ENCODE peak calls at places on chromosomes 16 and 17, in seven cellular contexts. D is psoas muscle, J is WERI-Rb-1, P is AG04450, F is H9, Y is colonic mucosa, Q is cardiac fibroblast. I is an unnamed sample.

GRCh38 chr17:70102531-70102930 is 27.5 kb downstream of the KCNJ16 start:
- DNase-seq in D (no peak), J (no peak), P (no peak), F (no peak), Y (no peak), Q (no peak), I (no peak)

GRCh38 chr17:39618956-39619785 is 7.6 kb upstream of the PPP1R1B start:
- DNase-seq in D (no peak), J (no peak), P (no peak), F (no peak), Y (no peak), Q (no peak), I (no peak)

GRCh38 chr16:47018223-47018891 is 44.9 kb upstream of the DNAJA2 start:
- DNase-seq in D (no peak), J (peak), P (no peak), F (peak), Y (peak), Q (peak), I (peak)

GRCh38 chr16:23296994-23297393 is 5.1 kb upstream of the SCNN1B start:
- DNase-seq in D (no peak), J (peak), P (no peak), F (peak), Y (peak), Q (no peak), I (peak)

GRCh38 chr17:82935944-82936767 is 96.3 kb upstream of the ZNF750 start:
- DNase-seq in D (peak), J (no peak), P (no peak), F (no peak), Y (no peak), Q (no peak), I (no peak)

GRCh38 chr17:7912927-7913524 is 3.1 kb downstream of the RNF227 start:
- DNase-seq in D (no peak), J (peak), P (peak), F (peak), Y (peak), Q (peak), I (peak)

GRCh38 chr17:40582328-40582901 is 17.1 kb upstream of the CCR7 start:
- DNase-seq in D (peak), J (no peak), P (no peak), F (no peak), Y (no peak), Q (no peak), I (peak)

GRCh38 chr16:47578573-47578972 is 117.4 kb downstream of the PHKB start:
- DNase-seq in D (no peak), J (no peak), P (no peak), F (no peak), Y (no peak), Q (peak), I (no peak)

GRCh38 chr16:49345829-49346228 is 27.8 kb upstream of the C16orf78 start:
- DNase-seq in D (no peak), J (no peak), P (no peak), F (no peak), Y (no peak), Q (no peak), I (no peak)

GRCh38 chr16:48295493-48296281 is 48.3 kb upstream of the ABCC11 start:
- DNase-seq in D (no peak), J (no peak), P (no peak), F (no peak), Y (no peak), Q (no peak), I (no peak)

GRCh38 chr17:82273327-82274133 is at the start of gene CSNK1D:
- DNase-seq in D (peak), J (peak), P (peak), F (peak), Y (peak), Q (peak), I (peak)

GRCh38 chr16:17453365-17454122 is 17.2 kb downstream of the XYLT1 start:
- DNase-seq in D (no peak), J (no peak), P (no peak), F (no peak), Y (no peak), Q (no peak), I (no peak)

GRCh38 chr17:59786536-59787319 is 79.3 kb downstream of the VMP1 start:
- DNase-seq in D (no peak), J (no peak), P (peak), F (peak), Y (peak), Q (peak), I (peak)

GRCh38 chr16:10946308-10946707 is 1.9 kb downstream of the CLEC16A start:
- DNase-seq in D (no peak), J (no peak), P (no peak), F (peak), Y (no peak), Q (no peak), I (no peak)

GRCh38 chr17:46889992-46890564 is 32.9 kb upstream of the GOSR2 start:
- DNase-seq in D (no peak), J (no peak), P (no peak), F (no peak), Y (no peak), Q (no peak), I (no peak)

GRCh38 chr17:66200685-66201092 is 8.8 kb upstream of the CEP112 start:
- DNase-seq in D (no peak), J (peak), P (peak), F (peak), Y (peak), Q (peak), I (no peak)

GRCh38 chr17:43917348-43918025 is 10.2 kb upstream of the MPP2 start:
- DNase-seq in D (peak), J (peak), P (no peak), F (peak), Y (peak), Q (peak), I (peak)

GRCh38 chr17:3802461-3803307 is 1.7 kb upstream of the ITGAE start:
- DNase-seq in D (peak), J (no peak), P (peak), F (no peak), Y (no peak), Q (peak), I (no peak)

GRCh38 chr16:9102379-9102778 is 10.9 kb downstream of the HAPSTR1 start:
- DNase-seq in D (no peak), J (no peak), P (peak), F (no peak), Y (no peak), Q (peak), I (no peak)

GRCh38 chr17:43880420-43880991 is 26.8 kb downstream of the MPP2 start:
- DNase-seq in D (peak), J (peak), P (no peak), F (peak), Y (peak), Q (peak), I (peak)

GRCh38 chr17:46785696-46786095 is 32.8 kb downstream of the WNT3 start:
- DNase-seq in D (no peak), J (no peak), P (no peak), F (peak), Y (no peak), Q (no peak), I (no peak)

GRCh38 chr16:11561856-11562255 is 24.9 kb downstream of the LITAF start:
- DNase-seq in D (no peak), J (no peak), P (no peak), F (no peak), Y (no peak), Q (no peak), I (no peak)

GRCh38 chr17:80874866-80875445 is 116.7 kb upstream of the CHMP6 start:
- DNase-seq in D (no peak), J (no peak), P (no peak), F (no peak), Y (no peak), Q (no peak), I (no peak)

GRCh38 chr16:71559855-71560254 is 17.0 kb downstream of the TAT start:
- DNase-seq in D (no peak), J (no peak), P (no peak), F (no peak), Y (no peak), Q (no peak), I (no peak)

GRCh38 chr17:45282683-45283644 is 21.1 kb upstream of the SPATA32 start:
- DNase-seq in D (peak), J (peak), P (peak), F (no peak), Y (no peak), Q (peak), I (no peak)

GRCh38 chr17:77474292-77474988 is 333.7 kb downstream of the SEC14L1 start:
- DNase-seq in D (no peak), J (no peak), P (no peak), F (no peak), Y (no peak), Q (no peak), I (no peak)

GRCh38 chr17:50533720-50534148 is 1.2 kb downstream of the EPN3 start:
- DNase-seq in D (peak), J (no peak), P (no peak), F (no peak), Y (peak), Q (no peak), I (no peak)

GRCh38 chr17:15265131-15265530 is at the start of gene PMP22:
- DNase-seq in D (peak), J (no peak), P (no peak), F (peak), Y (peak), Q (no peak), I (no peak)

GRCh38 chr17:46756861-46757260 is 61.6 kb downstream of the WNT3 start:
- DNase-seq in D (no peak), J (no peak), P (no peak), F (no peak), Y (no peak), Q (no peak), I (no peak)

GRCh38 chr16:29744541-29745101 is 1.2 kb downstream of the C16orf54 start:
- DNase-seq in D (no peak), J (no peak), P (no peak), F (no peak), Y (no peak), Q (no peak), I (peak)

GRCh38 chr17:80819422-80820164 is 172.0 kb upstream of the CHMP6 start:
- DNase-seq in D (no peak), J (no peak), P (no peak), F (no peak), Y (no peak), Q (no peak), I (no peak)

GRCh38 chr17:36590082-36590481 is 1.6 kb upstream of the DHRS11 start:
- DNase-seq in D (no peak), J (no peak), P (no peak), F (no peak), Y (no peak), Q (no peak), I (no peak)

GRCh38 chr17:81858967-81859905 is 1.1 kb downstream of the P4HB start:
- DNase-seq in D (no peak), J (no peak), P (no peak), F (no peak), Y (no peak), Q (peak), I (no peak)

GRCh38 chr17:79082311-79083190 is 7.9 kb downstream of the ENGASE start:
- DNase-seq in D (peak), J (peak), P (no peak), F (peak), Y (peak), Q (peak), I (peak)

GRCh38 chr17:1643293-1643998 is 2.1 kb downstream of the SCARF1 start:
- DNase-seq in D (peak), J (no peak), P (no peak), F (peak), Y (peak), Q (no peak), I (peak)
- TF ChIP-seq CTCF in D (no peak), J (no peak), P (peak), F (peak), Y (no peak), Q (no peak), I (no peak)

GRCh38 chr16:84735846-84736586 is 36.2 kb downstream of the USP10 start:
- DNase-seq in D (no peak), J (no peak), P (no peak), F (no peak), Y (peak), Q (no peak), I (no peak)
- TF ChIP-seq CTCF in D (no peak), J (no peak), P (peak), F (no peak), Y (no peak), Q (no peak), I (no peak)

DNA sequence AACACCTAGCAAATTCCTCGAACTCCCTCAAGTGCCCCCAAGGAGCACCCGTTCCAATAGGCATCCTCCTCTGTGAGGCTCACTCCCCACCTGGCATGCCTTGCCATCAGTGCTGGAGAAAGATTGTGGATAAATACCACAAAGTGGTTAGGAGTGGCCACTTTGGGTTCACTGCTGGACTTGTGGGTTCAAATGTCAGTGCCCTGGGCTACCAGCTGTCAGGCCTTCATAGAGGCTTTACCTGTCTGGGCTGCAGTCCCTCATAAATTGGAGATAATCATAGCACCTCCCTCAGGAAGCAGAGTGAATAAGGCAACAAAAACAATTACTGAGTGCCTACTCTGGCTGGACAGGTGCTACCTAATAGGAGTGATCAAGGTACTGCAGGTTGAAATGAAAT is 1.5 kb upstream of the SYT17 start:
- DNase-seq in D (no peak), J (peak), P (no peak), F (no peak), Y (no peak), Q (no peak), I (no peak)
- TF ChIP-seq CTCF in D (no peak), J (peak), P (no peak), F (no peak), Y (no peak), Q (no peak), I (no peak)

GRCh38 chr16:67150058-67150832 is 553 bp downstream of the B3GNT9 start:
- DNase-seq in D (peak), J (no peak), P (no peak), F (peak), Y (peak), Q (peak), I (peak)

GRCh38 chr16:67147437-67148140 is 3.2 kb downstream of the B3GNT9 start:
- DNase-seq in D (no peak), J (no peak), P (no peak), F (no peak), Y (no peak), Q (no peak), I (no peak)

GRCh38 chr16:67148221-67148620 is 2.6 kb downstream of the B3GNT9 start:
- DNase-seq in D (no peak), J (no peak), P (no peak), F (no peak), Y (no peak), Q (no peak), I (no peak)

GRCh38 chr16:67149276-67150057 is 1.3 kb downstream of the B3GNT9 start:
- DNase-seq in D (no peak), J (no peak), P (no peak), F (peak), Y (no peak), Q (no peak), I (no peak)

DNA sequence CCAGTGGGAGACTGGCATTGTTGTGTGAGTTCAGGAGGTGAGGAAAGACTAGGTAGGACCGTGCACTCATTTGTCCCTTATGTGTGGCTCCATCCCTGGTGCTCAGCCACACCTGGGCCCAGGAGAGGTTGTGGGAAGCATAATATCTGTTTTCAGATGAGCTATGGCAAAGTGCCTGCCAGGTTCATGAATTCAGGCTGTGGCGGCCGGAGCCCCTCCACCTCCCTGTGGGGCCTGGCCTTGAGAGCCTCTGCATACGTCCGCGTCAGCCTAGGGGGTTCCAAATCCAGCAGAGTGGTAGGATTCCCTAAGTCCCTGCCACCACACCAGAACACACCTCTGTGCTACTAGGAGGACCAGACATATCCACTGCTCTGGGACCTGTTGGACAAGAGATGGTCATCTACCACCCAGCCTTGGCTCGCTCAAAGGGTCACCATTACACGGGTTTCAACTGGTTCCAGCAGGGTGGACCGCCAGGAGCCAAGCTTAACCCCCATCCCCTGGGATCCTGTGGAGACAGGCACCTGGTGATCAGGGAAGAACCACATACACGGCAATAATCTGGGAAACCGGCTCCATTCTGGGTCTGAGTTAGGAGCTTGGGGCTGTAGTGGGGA is 2.0 kb downstream of the B3GNT9 start:
- DNase-seq in D (no peak), J (no peak), P (no peak), F (no peak), Y (no peak), Q (no peak), I (no peak)
- TF ChIP-seq CTCF in D (no peak), J (no peak), P (no peak), F (no peak), Y (no peak), Q (no peak), I (no peak)

GRCh38 chr17:6163632-6164319 is 93.6 kb downstream of the WSCD1 start:
- DNase-seq in D (peak), J (no peak), P (no peak), F (peak), Y (no peak), Q (peak), I (no peak)
- TF ChIP-seq CTCF in D (no peak), J (no peak), P (no peak), F (no peak), Y (no peak), Q (no peak), I (no peak)

GRCh38 chr17:29948460-29949185 is 7.2 kb downstream of the EFCAB5 start:
- DNase-seq in D (no peak), J (no peak), P (no peak), F (no peak), Y (no peak), Q (no peak), I (no peak)

GRCh38 chr17:29949708-29950107 is 8.3 kb downstream of the EFCAB5 start:
- DNase-seq in D (no peak), J (no peak), P (no peak), F (no peak), Y (no peak), Q (no peak), I (no peak)

GRCh38 chr17:29941334-29941733 is at the start of gene EFCAB5:
- DNase-seq in D (no peak), J (no peak), P (no peak), F (no peak), Y (no peak), Q (no peak), I (no peak)

GRCh38 chr17:29945281-29945680 is 3.8 kb downstream of the EFCAB5 start:
- DNase-seq in D (no peak), J (no peak), P (no peak), F (no peak), Y (no peak), Q (no peak), I (no peak)
- TF ChIP-seq CTCF in D (no peak), J (no peak), P (no peak), F (no peak), Y (no peak), Q (no peak), I (no peak)

GRCh38 chr16:67197704-67198103 is 1.2 kb upstream of the ELMO3 start:
- DNase-seq in D (no peak), J (no peak), P (no peak), F (no peak), Y (no peak), Q (no peak), I (no peak)

GRCh38 chr16:67199808-67200198 is 872 bp downstream of the ELMO3 start:
- DNase-seq in D (no peak), J (no peak), P (no peak), F (peak), Y (peak), Q (no peak), I (no peak)

GRCh38 chr16:67196881-67197280 is 2.0 kb upstream of the ELMO3 start:
- DNase-seq in D (no peak), J (no peak), P (no peak), F (no peak), Y (no peak), Q (no peak), I (no peak)

GRCh38 chr16:67199011-67199807 is at the start of gene ELMO3:
- DNase-seq in D (no peak), J (no peak), P (no peak), F (peak), Y (peak), Q (no peak), I (no peak)

DNA sequence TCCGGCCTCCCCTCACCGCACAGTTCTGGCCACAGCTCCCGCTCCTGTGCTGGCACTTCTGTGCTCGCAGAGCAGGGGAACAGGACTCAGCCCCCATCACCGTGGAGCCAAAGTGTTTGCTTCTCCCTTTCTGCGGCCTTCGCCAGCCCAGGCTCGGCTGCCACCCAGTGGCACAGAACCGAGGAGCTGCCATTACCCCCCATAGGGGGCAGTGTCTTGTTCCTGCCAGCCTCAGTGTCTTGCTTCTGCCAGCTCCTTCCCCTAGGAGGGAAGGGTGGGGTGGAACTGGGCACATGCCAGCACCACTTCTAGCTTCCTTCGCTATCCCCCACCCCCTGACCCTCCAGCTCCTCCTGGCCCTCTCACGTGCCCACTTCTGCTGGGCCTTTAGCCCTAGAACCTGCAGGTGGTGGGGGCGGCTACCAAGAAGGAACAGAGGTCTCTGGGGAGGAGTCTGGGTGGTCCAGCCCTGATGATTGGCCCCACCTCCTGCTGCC is 645 bp upstream of the ELMO3 start:
- DNase-seq in D (no peak), J (no peak), P (no peak), F (peak), Y (peak), Q (peak), I (no peak)
- TF ChIP-seq CTCF in D (peak), J (peak), P (peak), F (peak), Y (peak), Q (peak), I (no peak)